ENCODE peak calls at places on chromosomes 4 and X, in six cellular contexts. S, G, L, Z, K and F are unnamed samples.

GRCh38 chr4:154332681-154333421 is 158.7 kb downstream of the DCHS2 start:
- DNase-seq in S (peak; percentile 88), G (no peak), L (peak; percentile 2), Z (peak; percentile 53), K (peak; percentile 5), F (peak; percentile 35)

GRCh38 chr4:136383126-136383525 is 1149.2 kb downstream of the PCDH18 start:
- DNase-seq in S (no peak), G (no peak), L (peak; percentile 13), Z (no peak), K (no peak), F (no peak)

GRCh38 chrX:102720237-102721168 is at the start of gene GPRASP3:
- DNase-seq in S (no peak), G (peak; percentile 24), L (peak; percentile 75), Z (peak; percentile 74), K (peak; percentile 64), F (peak; percentile 74)

GRCh38 chrX:1792636-1793035 is 177.8 kb downstream of the ASMT start:
- DNase-seq in S (no peak), G (no peak), L (no peak), Z (no peak), K (no peak), F (no peak)

GRCh38 chr4:128349921-128350320 is 62.3 kb upstream of the PGRMC2 start:
- DNase-seq in S (peak; percentile 39), G (no peak), L (peak; percentile 97), Z (no peak), K (peak; percentile 90), F (peak; percentile 95)

GRCh38 chr4:56298210-56298609 is 89.1 kb downstream of the AASDH start:
- DNase-seq in S (no peak), G (no peak), L (no peak), Z (no peak), K (no peak), F (no peak)

GRCh38 chr4:171162478-171162877 is 650.7 kb upstream of the GALNTL6 start:
- DNase-seq in S (no peak), G (no peak), L (no peak), Z (no peak), K (no peak), F (no peak)

GRCh38 chrX:123171781-123172180 is 12.3 kb upstream of the GRIA3 start:
- DNase-seq in S (no peak), G (no peak), L (no peak), Z (no peak), K (no peak), F (peak; percentile 42)

GRCh38 chr4:57074753-57075152 is 35.4 kb downstream of the IGFBP7 start:
- DNase-seq in S (no peak), G (no peak), L (peak; percentile 88), Z (no peak), K (no peak), F (no peak)

GRCh38 chr4:47686294-47686872 is 151.5 kb downstream of the CORIN start:
- DNase-seq in S (peak; percentile 61), G (peak; percentile 51), L (peak; percentile 38), Z (peak; percentile 82), K (peak; percentile 75), F (peak; percentile 59)

GRCh38 chr4:23348789-23349498 is 540.9 kb downstream of the PPARGC1A start:
- DNase-seq in S (no peak), G (no peak), L (no peak), Z (no peak), K (no peak), F (no peak)

GRCh38 chrX:150913511-150913910 is 15.0 kb upstream of the CD99L2 start:
- DNase-seq in S (no peak), G (no peak), L (peak; percentile 41), Z (no peak), K (no peak), F (peak; percentile 25)

GRCh38 chrX:39559229-39559628 is 538.5 kb downstream of the BCOR start:
- DNase-seq in S (no peak), G (no peak), L (peak; percentile 4), Z (no peak), K (peak; percentile 80), F (no peak)

GRCh38 chrX:151875270-151876026 is 37.2 kb upstream of the MAGEA4 start:
- DNase-seq in S (no peak), G (no peak), L (no peak), Z (no peak), K (no peak), F (no peak)

GRCh38 chr4:88725986-88726385 is 28.4 kb upstream of the NAP1L5 start:
- DNase-seq in S (no peak), G (no peak), L (peak; percentile 21), Z (no peak), K (no peak), F (no peak)

GRCh38 chr4:173397604-173398003 is 1.3 kb downstream of the SCRG1 start:
- DNase-seq in S (no peak), G (no peak), L (no peak), Z (no peak), K (no peak), F (no peak)
- H4K8ac ChIP-seq in S (no peak overlapping the region), G (no peak overlapping the region), L (no peak overlapping the region), Z (no peak overlapping the region), K (no peak overlapping the region), F (no peak overlapping the region)

GRCh38 chr4:165297626-165298025 is 29.8 kb upstream of the MSMO1 start:
- DNase-seq in S (no peak), G (no peak), L (no peak), Z (no peak), K (peak; percentile 76), F (no peak)
- H3K14ac ChIP-seq in S (no peak overlapping the region), G (no peak overlapping the region), L (no peak overlapping the region), Z (no peak overlapping the region), K (no peak overlapping the region), F (no peak overlapping the region)

GRCh38 chrX:101409043-101409442 is 1.0 kb downstream of the HNRNPH2 start:
- DNase-seq in S (no peak), G (no peak), L (no peak), Z (no peak), K (peak; percentile 17), F (peak; percentile 32)

GRCh38 chrX:101408530-101408836 is 461 bp downstream of the HNRNPH2 start:
- DNase-seq in S (no peak), G (no peak), L (no peak), Z (no peak), K (peak; percentile 43), F (no peak)

GRCh38 chrX:101407167-101407747 is 468 bp downstream of the GLA start:
- DNase-seq in S (no peak), G (no peak), L (no peak), Z (peak; percentile 43), K (no peak), F (no peak)

GRCh38 chrX:101410461-101410860 is 2.4 kb downstream of the HNRNPH2 start:
- DNase-seq in S (no peak), G (no peak), L (no peak), Z (no peak), K (peak; percentile 76), F (no peak)

GRCh38 chrX:101407748-101408529 is at the start of the genes GLA and HNRNPH2:
- DNase-seq in S (peak; percentile 93), G (peak; percentile 95), L (peak; percentile 99), Z (peak; percentile 80), K (peak; percentile 97), F (peak; percentile 99)
- H2BK120ac ChIP-seq in S (no peak within 1 kb of the TSS), G (no peak within 1 kb of the TSS), L (peak within 1 kb of the TSS; percentile 37), Z (no peak within 1 kb of the TSS), K (peak within 1 kb of the TSS; percentile 49), F (no peak within 1 kb of the TSS)

GRCh38 chr4:14520171-14520570 is 482.1 kb upstream of the CPEB2 start:
- DNase-seq in S (no peak), G (no peak), L (no peak), Z (no peak), K (no peak), F (peak; percentile 69)
- H4K8ac ChIP-seq in S (no peak overlapping the region), G (no peak overlapping the region), L (no peak overlapping the region), Z (no peak overlapping the region), K (no peak overlapping the region), F (no peak overlapping the region)

GRCh38 chr4:3438847-3439180 is 3.0 kb upstream of the HGFAC start:
- DNase-seq in S (no peak), G (no peak), L (no peak), Z (no peak), K (no peak), F (no peak)

GRCh38 chr4:3436048-3436797 is 5.5 kb upstream of the HGFAC start:
- DNase-seq in S (no peak), G (no peak), L (no peak), Z (no peak), K (no peak), F (no peak)

GRCh38 chr4:3437998-3438846 is 3.5 kb upstream of the HGFAC start:
- DNase-seq in S (no peak), G (no peak), L (no peak), Z (no peak), K (no peak), F (no peak)

GRCh38 chr4:3436798-3437581 is 4.8 kb upstream of the HGFAC start:
- DNase-seq in S (no peak), G (no peak), L (peak; percentile 35), Z (no peak), K (peak; percentile 20), F (peak; percentile 29)

DNA sequence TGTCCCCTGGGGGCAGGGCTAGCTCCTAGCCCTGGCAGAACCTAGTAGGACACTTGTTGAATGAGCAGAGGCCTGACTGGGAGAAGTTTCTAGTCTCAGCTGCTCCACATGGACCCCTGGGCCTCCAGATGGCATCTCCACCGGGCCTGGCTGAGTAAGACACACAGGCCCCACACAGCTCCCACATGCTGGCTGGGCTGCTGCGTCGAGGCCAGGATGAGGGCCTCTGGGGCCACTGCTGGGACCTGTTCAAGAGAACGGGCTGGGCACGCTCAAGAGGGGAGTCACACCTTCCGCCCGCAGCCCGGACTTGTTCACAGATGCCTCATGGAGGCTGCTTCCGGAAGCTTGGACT is 4.2 kb upstream of the HGFAC start:
- DNase-seq in S (no peak), G (no peak), L (no peak), Z (no peak), K (peak; percentile 15), F (no peak)
- H3K14ac ChIP-seq in S (no peak overlapping the region), G (peak overlapping the region; percentile 38), L (no peak overlapping the region), Z (no peak overlapping the region), K (no peak overlapping the region), F (no peak overlapping the region)

DNA sequence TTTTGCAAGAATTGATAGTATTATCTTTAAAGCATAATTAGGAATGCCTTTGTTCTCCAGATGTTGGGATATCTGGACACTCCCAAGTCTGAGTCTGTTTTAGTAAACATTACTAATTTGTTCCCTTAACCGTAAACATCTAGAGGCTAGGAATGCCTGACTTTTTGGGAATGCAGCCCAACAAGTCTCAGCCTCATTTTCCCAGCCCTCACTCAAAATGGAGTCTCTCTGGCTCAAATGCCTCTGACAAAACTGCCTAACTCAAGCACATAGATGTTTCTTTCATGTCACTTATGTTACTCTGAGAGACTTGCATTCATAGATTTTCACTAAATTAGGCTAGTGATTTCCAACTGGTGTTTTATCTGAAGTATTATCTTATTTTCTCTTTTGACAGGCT is 297.0 kb upstream of the CLNK start:
- DNase-seq in S (no peak), G (no peak), L (no peak), Z (no peak), K (peak; percentile 95), F (no peak)
- H2BK120ac ChIP-seq in S (no peak overlapping the region), G (no peak overlapping the region), L (no peak overlapping the region), Z (no peak overlapping the region), K (no peak overlapping the region), F (no peak overlapping the region)